ENCODE peak calls at places on chromosomes 1 and 21, in nine cellular contexts. S, K, J, M, U, Q, T, O and F are unnamed samples.

GRCh38 chr1:16026723-16027484 is 5.1 kb downstream of the CLCNKA start:
- DNase-seq in S (no peak), K (no peak), J (peak), M (peak), U (peak), Q (no peak), T (peak), O (no peak), F (no peak)

GRCh38 chr1:211734359-211734758 is 58.9 kb upstream of the NEK2 start:
- DNase-seq in S (no peak), K (no peak), J (no peak), M (no peak), U (no peak), Q (no peak), T (no peak), O (no peak), F (no peak)

GRCh38 chr1:234645474-234645953 is 35.5 kb upstream of the IRF2BP2 start:
- DNase-seq in S (no peak), K (no peak), J (no peak), M (no peak), U (no peak), Q (no peak), T (no peak), O (no peak), F (no peak)

GRCh38 chr1:51912881-51913280 is 34.4 kb upstream of the NRDC start:
- DNase-seq in S (no peak), K (no peak), J (no peak), M (no peak), U (no peak), Q (no peak), T (no peak), O (no peak), F (no peak)

GRCh38 chr1:202122639-202123335 is at the start of gene GPR37L1:
- DNase-seq in S (peak), K (peak), J (peak), M (peak), U (peak), Q (peak), T (no peak), O (peak), F (no peak)

GRCh38 chr1:40711465-40712404 is 20.2 kb downstream of the NFYC start:
- DNase-seq in S (no peak), K (peak), J (no peak), M (no peak), U (peak), Q (no peak), T (no peak), O (no peak), F (peak)

GRCh38 chr1:197145451-197146029 is 929 bp downstream of the ASPM start:
- DNase-seq in S (no peak), K (no peak), J (no peak), M (no peak), U (peak), Q (no peak), T (no peak), O (no peak), F (no peak)

GRCh38 chr1:44970317-44970716 is 16.1 kb downstream of the EIF2B3 start:
- DNase-seq in S (no peak), K (no peak), J (no peak), M (no peak), U (no peak), Q (no peak), T (no peak), O (no peak), F (no peak)

GRCh38 chr1:7292714-7293419 is 478.2 kb upstream of the VAMP3 start:
- DNase-seq in S (no peak), K (no peak), J (no peak), M (no peak), U (peak), Q (no peak), T (no peak), O (no peak), F (no peak)

GRCh38 chr1:235552146-235552716 is 48.0 kb upstream of the B3GALNT2 start:
- DNase-seq in S (no peak), K (no peak), J (no peak), M (no peak), U (no peak), Q (no peak), T (no peak), O (no peak), F (no peak)

GRCh38 chr1:222950892-222951291 is 136.1 kb downstream of the DISP1 start:
- DNase-seq in S (no peak), K (peak), J (no peak), M (no peak), U (no peak), Q (no peak), T (no peak), O (no peak), F (peak)

GRCh38 chr1:26028490-26028980 is 7.0 kb downstream of the EXTL1 start:
- DNase-seq in S (no peak), K (no peak), J (no peak), M (no peak), U (no peak), Q (no peak), T (no peak), O (no peak), F (no peak)

GRCh38 chr1:27689423-27690173 is 17.6 kb upstream of the IFI6 start:
- DNase-seq in S (no peak), K (no peak), J (no peak), M (no peak), U (no peak), Q (no peak), T (no peak), O (no peak), F (no peak)

GRCh38 chr21:38765056-38765455 is 40.7 kb upstream of the ETS2 start:
- DNase-seq in S (no peak), K (no peak), J (no peak), M (no peak), U (no peak), Q (no peak), T (no peak), O (no peak), F (no peak)

GRCh38 chr1:17633654-17634053 is 94.2 kb downstream of the ARHGEF10L start:
- DNase-seq in S (no peak), K (no peak), J (no peak), M (no peak), U (no peak), Q (no peak), T (no peak), O (no peak), F (peak)

GRCh38 chr1:86201321-86201720 is 44.7 kb upstream of the COL24A1 start:
- DNase-seq in S (no peak), K (no peak), J (no peak), M (no peak), U (no peak), Q (no peak), T (no peak), O (no peak), F (no peak)

GRCh38 chr21:39575778-39576177 is 37.0 kb upstream of the B3GALT5 start:
- DNase-seq in S (no peak), K (no peak), J (no peak), M (no peak), U (no peak), Q (no peak), T (no peak), O (no peak), F (peak)

GRCh38 chr1:2031546-2032540 is 12.7 kb downstream of the GABRD start:
- DNase-seq in S (no peak), K (no peak), J (no peak), M (no peak), U (no peak), Q (no peak), T (no peak), O (no peak), F (no peak)

GRCh38 chr1:94553323-94553730 is 11.8 kb upstream of the F3 start:
- DNase-seq in S (no peak), K (no peak), J (no peak), M (no peak), U (no peak), Q (no peak), T (no peak), O (no peak), F (no peak)

GRCh38 chr1:197013234-197013633 is 35.9 kb downstream of the CFHR5 start:
- DNase-seq in S (no peak), K (no peak), J (no peak), M (no peak), U (no peak), Q (no peak), T (no peak), O (no peak), F (no peak)

GRCh38 chr1:47436979-47437517 is 796 bp upstream of the FOXD2 start:
- DNase-seq in S (no peak), K (no peak), J (peak), M (no peak), U (peak), Q (no peak), T (no peak), O (no peak), F (peak)

GRCh38 chr1:193326296-193326695 is 139.9 kb upstream of the B3GALT2 start:
- DNase-seq in S (no peak), K (no peak), J (no peak), M (no peak), U (no peak), Q (no peak), T (no peak), O (no peak), F (no peak)

GRCh38 chr1:160667896-160668295 is 21.1 kb upstream of the SLAMF1 start:
- DNase-seq in S (no peak), K (no peak), J (no peak), M (no peak), U (no peak), Q (no peak), T (no peak), O (no peak), F (no peak)

GRCh38 chr1:72284084-72284397 is 1.7 kb upstream of the NEGR1 start:
- DNase-seq in S (no peak), K (no peak), J (peak), M (no peak), U (no peak), Q (no peak), T (no peak), O (no peak), F (peak)

GRCh38 chr1:119404736-119405135 is 10.2 kb upstream of the HSD3B2 start:
- DNase-seq in S (no peak), K (no peak), J (no peak), M (no peak), U (no peak), Q (no peak), T (no peak), O (no peak), F (no peak)

GRCh38 chr1:116579253-116579875 is 8.5 kb upstream of the CD58 start:
- DNase-seq in S (no peak), K (no peak), J (no peak), M (no peak), U (no peak), Q (no peak), T (no peak), O (no peak), F (no peak)

GRCh38 chr1:156750191-156750931 is 1.1 kb downstream of the HDGF start:
- DNase-seq in S (peak), K (peak), J (peak), M (peak), U (no peak), Q (peak), T (no peak), O (peak), F (peak)

GRCh38 chr1:220690140-220691038 is at the start of gene C1orf115:
- DNase-seq in S (peak), K (peak), J (peak), M (peak), U (peak), Q (peak), T (peak), O (peak), F (peak)

GRCh38 chr1:246597971-246598370 is 31.7 kb downstream of the CNST start:
- DNase-seq in S (no peak), K (no peak), J (no peak), M (no peak), U (no peak), Q (no peak), T (no peak), O (no peak), F (no peak)

GRCh38 chr1:46587072-46587471 is 17.0 kb downstream of the MKNK1 start:
- DNase-seq in S (no peak), K (no peak), J (no peak), M (no peak), U (no peak), Q (peak), T (no peak), O (peak), F (no peak)

GRCh38 chr1:9425859-9426258 is 113.4 kb upstream of the SLC25A33 start:
- DNase-seq in S (no peak), K (no peak), J (no peak), M (no peak), U (no peak), Q (no peak), T (no peak), O (no peak), F (no peak)

GRCh38 chr1:9426291-9426711 is 113.0 kb upstream of the SLC25A33 start:
- DNase-seq in S (no peak), K (no peak), J (no peak), M (no peak), U (no peak), Q (no peak), T (peak), O (no peak), F (no peak)

GRCh38 chr1:9427388-9427787 is 111.9 kb upstream of the SLC25A33 start:
- DNase-seq in S (no peak), K (no peak), J (no peak), M (no peak), U (no peak), Q (no peak), T (no peak), O (no peak), F (no peak)

GRCh38 chr1:9429369-9429766 is 109.9 kb upstream of the SLC25A33 start:
- DNase-seq in S (no peak), K (no peak), J (no peak), M (no peak), U (no peak), Q (no peak), T (no peak), O (no peak), F (no peak)

GRCh38 chr1:9428601-9429368 is 110.5 kb upstream of the SLC25A33 start:
- DNase-seq in S (peak), K (peak), J (peak), M (peak), U (peak), Q (peak), T (peak), O (peak), F (peak)
- TF ChIP-seq CTCF in S (no peak), K (no peak), J (no peak), M (peak), U (no peak), Q (peak), T (no peak), O (peak), F (no peak)

DNA sequence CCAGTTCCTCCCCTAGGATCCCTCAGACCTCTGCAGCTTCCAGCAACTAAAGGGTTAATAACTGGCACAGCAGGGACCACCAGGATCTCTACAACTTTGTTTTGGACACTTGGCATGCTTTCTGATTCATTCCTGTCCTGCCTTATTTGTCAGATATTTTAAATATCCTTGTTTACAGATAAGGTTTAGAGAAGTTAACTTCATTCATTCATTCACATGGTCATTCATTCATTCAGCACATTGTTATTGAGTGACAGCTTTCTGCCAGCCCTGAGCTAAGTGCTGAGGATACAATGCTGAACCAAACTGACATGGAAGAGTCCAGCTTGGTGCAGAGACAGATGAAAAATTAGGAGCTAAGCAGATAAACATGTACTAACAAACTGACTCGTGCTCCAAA is 8.8 kb upstream of the PHC2 start:
- DNase-seq in S (no peak), K (no peak), J (peak), M (no peak), U (no peak), Q (no peak), T (no peak), O (no peak), F (no peak)
- H3K27ac ChIP-seq in S (no peak), K (no peak), J (no peak), M (no peak), U (no peak), Q (no peak), T (no peak), O (no peak), F (peak)

GRCh38 chr21:25966308-25966707 is 204.3 kb downstream of the APP start:
- DNase-seq in S (no peak), K (no peak), J (no peak), M (no peak), U (no peak), Q (no peak), T (no peak), O (no peak), F (no peak)
- TF ChIP-seq CTCF in S (no peak), K (no peak), J (no peak), M (no peak), U (no peak), Q (no peak), T (no peak), O (no peak), F (no peak)

GRCh38 chr1:77375990-77376389 is 94.2 kb downstream of the AK5 start:
- DNase-seq in S (no peak), K (no peak), J (no peak), M (no peak), U (peak), Q (no peak), T (no peak), O (no peak), F (no peak)

GRCh38 chr1:77378723-77379533 is 97.1 kb downstream of the AK5 start:
- DNase-seq in S (no peak), K (no peak), J (peak), M (no peak), U (no peak), Q (no peak), T (no peak), O (no peak), F (no peak)

GRCh38 chr1:77373702-77374101 is 91.9 kb downstream of the AK5 start:
- DNase-seq in S (no peak), K (no peak), J (no peak), M (no peak), U (no peak), Q (no peak), T (no peak), O (no peak), F (no peak)

GRCh38 chr1:77371396-77371795 is 89.6 kb downstream of the AK5 start:
- DNase-seq in S (no peak), K (no peak), J (no peak), M (no peak), U (no peak), Q (no peak), T (no peak), O (no peak), F (no peak)

DNA sequence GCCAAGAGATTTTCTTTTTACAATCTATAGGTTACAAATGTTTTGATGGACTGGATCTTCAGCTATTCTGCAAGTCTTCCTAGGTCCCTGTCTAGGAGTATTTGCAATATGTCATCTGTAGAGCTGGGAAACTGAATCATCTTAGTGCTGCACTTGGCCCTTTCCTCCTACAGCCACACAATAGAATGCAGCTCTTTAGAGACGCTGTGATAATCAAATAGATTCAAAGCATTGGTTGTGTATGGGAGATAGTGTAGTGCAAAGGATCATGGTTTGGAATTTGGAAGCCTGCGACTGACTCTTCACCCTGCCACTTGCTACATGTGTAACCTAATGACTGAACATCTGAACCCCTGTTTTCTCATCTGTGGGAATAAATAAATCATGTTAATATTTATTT is 93.7 kb downstream of the AK5 start:
- DNase-seq in S (no peak), K (no peak), J (no peak), M (no peak), U (no peak), Q (no peak), T (no peak), O (no peak), F (no peak)
- H3K27ac ChIP-seq in S (no peak), K (no peak), J (no peak), M (no peak), U (peak), Q (no peak), T (no peak), O (no peak), F (no peak)

DNA sequence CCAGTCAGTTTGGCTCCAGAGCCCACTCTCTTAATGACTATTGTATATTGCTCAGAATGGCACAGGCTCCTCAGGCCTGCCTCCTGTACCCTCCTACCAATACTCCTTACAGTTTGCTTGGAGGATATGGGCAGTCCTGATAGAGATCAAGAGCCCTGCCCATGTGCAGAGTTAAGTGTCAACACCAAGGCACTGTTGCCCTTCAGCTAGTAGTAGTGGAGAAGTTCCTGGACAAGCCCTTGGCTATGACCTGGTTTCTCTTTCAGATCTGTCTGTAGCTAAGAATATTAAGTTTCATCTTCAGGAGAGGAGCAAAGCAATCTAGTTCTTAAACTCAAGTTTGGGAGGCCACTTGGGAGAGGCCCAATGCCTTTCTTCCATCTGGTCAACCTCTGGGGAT is 22.5 kb downstream of the RPL5 start:
- DNase-seq in S (no peak), K (no peak), J (no peak), M (no peak), U (no peak), Q (no peak), T (no peak), O (no peak), F (no peak)
- TF ChIP-seq CTCF in S (no peak), K (no peak), J (no peak), M (no peak), U (no peak), Q (no peak), T (no peak), O (no peak), F (no peak)

DNA sequence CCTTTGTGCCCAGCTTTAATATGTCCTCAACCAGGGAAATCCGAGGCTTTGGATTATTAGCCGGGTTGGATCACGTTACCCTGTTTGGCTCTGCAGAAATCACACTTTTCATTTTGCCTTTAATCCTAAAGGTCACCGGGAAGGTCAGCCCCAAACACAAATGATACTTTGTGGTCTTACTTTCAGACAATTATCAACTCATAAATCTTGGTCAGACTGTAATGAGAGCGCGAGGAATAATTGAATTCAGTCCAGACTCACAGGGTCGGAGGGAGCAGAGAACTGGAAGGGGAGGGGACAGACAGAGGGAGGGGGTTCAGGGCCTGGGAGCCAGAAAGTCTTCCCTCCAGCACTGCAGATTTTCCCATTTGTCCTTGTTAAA is 91.7 kb upstream of the NFIA start:
- DNase-seq in S (no peak), K (no peak), J (no peak), M (no peak), U (no peak), Q (no peak), T (no peak), O (no peak), F (no peak)
- H3K27ac ChIP-seq in S (no peak), K (no peak), J (no peak), M (peak), U (no peak), Q (no peak), T (no peak), O (peak), F (no peak)

DNA sequence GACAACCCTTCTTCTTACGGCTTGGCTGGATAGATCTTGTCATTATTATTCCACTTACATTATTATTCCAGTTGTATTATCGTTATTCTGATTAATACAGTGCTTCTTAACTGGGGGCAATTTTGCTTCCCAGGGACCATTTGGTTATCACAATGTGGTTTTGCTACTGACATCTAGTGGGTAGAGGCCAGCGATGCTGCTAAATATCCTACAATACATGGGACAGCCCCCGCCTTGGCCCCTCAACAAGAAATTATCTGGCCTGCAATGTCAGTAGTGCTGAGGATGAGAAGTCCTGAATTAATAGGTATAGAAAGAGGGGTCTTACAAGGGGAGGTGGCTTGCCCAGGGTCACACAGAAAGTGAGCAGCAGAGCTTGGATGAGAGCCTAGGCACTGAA is 105.6 kb downstream of the PTPRU start:
- DNase-seq in S (no peak), K (no peak), J (peak), M (no peak), U (peak), Q (no peak), T (no peak), O (no peak), F (no peak)
- TF ChIP-seq CTCF in S (peak), K (no peak), J (peak), M (no peak), U (peak), Q (no peak), T (no peak), O (no peak), F (no peak)

GRCh38 chr1:109391161-109391556 is 6.6 kb downstream of the SORT1 start:
- DNase-seq in S (no peak), K (no peak), J (no peak), M (no peak), U (no peak), Q (no peak), T (no peak), O (no peak), F (no peak)
- H3K27ac ChIP-seq in S (peak), K (peak), J (no peak), M (peak), U (peak), Q (peak), T (no peak), O (peak), F (no peak)